ENCODE peak calls at places on chromosomes 5 and 9, in five cellular contexts. One of them, this sample, is unnamed.

GRCh38 chr5:139655727-139656271 is 7.7 kb downstream of the CXXC5 start:
- DNase-seq in stomach: peak; percentile 85
- DNase-seq in tibial nerve: no peak
- DNase-seq in brain microvascular endothelial cell: no peak
- DNase-seq in heart right ventricle: peak; percentile 80
- DNase-seq in this sample: no peak

GRCh38 chr5:149407331-149408251 is 28.5 kb upstream of the IL17B start:
- DNase-seq in stomach: no peak
- DNase-seq in tibial nerve: no peak
- DNase-seq in brain microvascular endothelial cell: no peak
- DNase-seq in heart right ventricle: no peak
- DNase-seq in this sample: no peak

GRCh38 chr5:180169246-180170110 is 39.5 kb downstream of the RASGEF1C start:
- DNase-seq in stomach: no peak
- DNase-seq in tibial nerve: no peak
- DNase-seq in brain microvascular endothelial cell: no peak
- DNase-seq in heart right ventricle: no peak
- DNase-seq in this sample: no peak

GRCh38 chr5:167412506-167412905 is 878.9 kb upstream of the WWC1 start:
- DNase-seq in stomach: no peak
- DNase-seq in tibial nerve: no peak
- DNase-seq in brain microvascular endothelial cell: no peak
- DNase-seq in heart right ventricle: no peak
- DNase-seq in this sample: no peak

GRCh38 chr5:106331415-106331814 is 1339.3 kb downstream of the EFNA5 start:
- DNase-seq in stomach: no peak
- DNase-seq in tibial nerve: no peak
- DNase-seq in brain microvascular endothelial cell: peak; percentile 83
- DNase-seq in heart right ventricle: no peak
- DNase-seq in this sample: no peak

GRCh38 chr9:111197251-111197650 is 132.8 kb downstream of the OR2K2 start:
- DNase-seq in stomach: no peak
- DNase-seq in tibial nerve: no peak
- DNase-seq in brain microvascular endothelial cell: no peak
- DNase-seq in heart right ventricle: no peak
- DNase-seq in this sample: no peak

GRCh38 chr9:87280421-87280820 is 217.2 kb upstream of the DAPK1 start:
- DNase-seq in stomach: no peak
- DNase-seq in tibial nerve: no peak
- DNase-seq in brain microvascular endothelial cell: peak; percentile 91
- DNase-seq in heart right ventricle: no peak
- DNase-seq in this sample: no peak

GRCh38 chr9:114007991-114008666 is 70.0 kb downstream of the AMBP start:
- DNase-seq in stomach: peak; percentile 17
- DNase-seq in tibial nerve: no peak
- DNase-seq in brain microvascular endothelial cell: no peak
- DNase-seq in heart right ventricle: no peak
- DNase-seq in this sample: no peak

GRCh38 chr9:87381050-87381711 is 116.5 kb upstream of the DAPK1 start:
- DNase-seq in stomach: no peak
- DNase-seq in tibial nerve: no peak
- DNase-seq in brain microvascular endothelial cell: no peak
- DNase-seq in heart right ventricle: no peak
- DNase-seq in this sample: no peak

GRCh38 chr9:5879419-5880181 is 11.1 kb upstream of the MLANA start:
- DNase-seq in stomach: no peak
- DNase-seq in tibial nerve: no peak
- DNase-seq in brain microvascular endothelial cell: peak; percentile 56
- DNase-seq in heart right ventricle: no peak
- DNase-seq in this sample: no peak

DNA sequence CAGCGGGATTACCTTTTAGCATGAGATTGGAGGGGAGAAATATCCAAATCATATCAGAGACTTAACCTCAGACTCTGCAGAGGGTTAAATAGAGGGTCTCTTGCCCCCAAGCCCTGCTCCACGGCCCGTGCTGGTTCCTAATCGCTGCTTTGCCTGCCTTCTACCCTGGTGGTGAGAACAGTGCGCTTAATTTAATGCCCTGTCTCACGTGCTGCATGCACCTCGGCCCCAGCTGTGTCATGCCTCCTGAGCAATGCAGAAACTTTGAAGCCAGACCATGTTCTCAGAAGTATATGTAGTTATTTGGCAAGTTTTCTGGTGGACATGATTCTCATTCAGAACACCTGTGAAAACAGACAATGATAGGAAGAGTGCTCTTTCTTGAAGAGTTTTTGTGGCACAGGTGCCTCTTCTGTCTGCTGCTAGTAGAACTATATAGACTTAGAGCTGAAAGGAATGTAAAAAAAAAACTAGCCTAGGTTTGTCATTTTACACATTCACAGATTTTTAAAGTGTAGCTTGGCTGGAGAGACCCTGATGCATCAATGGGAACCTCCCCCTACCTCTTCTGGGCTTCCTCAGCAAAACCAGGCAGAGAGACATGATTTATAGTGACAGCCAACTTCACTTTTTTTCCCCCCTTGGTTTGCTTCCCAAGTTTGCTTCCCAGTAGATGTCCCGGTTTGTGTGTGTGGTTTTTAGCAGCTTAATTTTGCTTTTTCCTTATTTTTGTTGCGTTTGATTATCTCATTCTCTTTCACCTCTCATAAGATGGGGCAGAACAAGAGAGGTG is 1.6 kb downstream of the OTULIN start:
- DNase-seq in stomach: no peak
- DNase-seq in tibial nerve: no peak
- DNase-seq in brain microvascular endothelial cell: no peak
- DNase-seq in heart right ventricle: no peak
- DNase-seq in this sample: no peak
- TF ChIP-seq CTCF in stomach: no peak
- TF ChIP-seq CTCF in tibial nerve: no peak
- TF ChIP-seq CTCF in brain microvascular endothelial cell: peak; percentile 30
- TF ChIP-seq CTCF in heart right ventricle: peak; percentile 24
- TF ChIP-seq CTCF in this sample: no peak

GRCh38 chr9:99948482-99948881 is 42.0 kb downstream of the STX17 start:
- DNase-seq in stomach: no peak
- DNase-seq in tibial nerve: no peak
- DNase-seq in brain microvascular endothelial cell: no peak
- DNase-seq in heart right ventricle: no peak
- DNase-seq in this sample: no peak

GRCh38 chr9:99954841-99955240 is 48.4 kb downstream of the STX17 start:
- DNase-seq in stomach: no peak
- DNase-seq in tibial nerve: no peak
- DNase-seq in brain microvascular endothelial cell: no peak
- DNase-seq in heart right ventricle: no peak
- DNase-seq in this sample: no peak

GRCh38 chr9:99948896-99949295 is 42.4 kb downstream of the STX17 start:
- DNase-seq in stomach: peak; percentile 29
- DNase-seq in tibial nerve: no peak
- DNase-seq in brain microvascular endothelial cell: peak; percentile 6
- DNase-seq in heart right ventricle: no peak
- DNase-seq in this sample: no peak

GRCh38 chr9:99955606-99956005 is 49.2 kb downstream of the STX17 start:
- DNase-seq in stomach: no peak
- DNase-seq in tibial nerve: no peak
- DNase-seq in brain microvascular endothelial cell: no peak
- DNase-seq in heart right ventricle: no peak
- DNase-seq in this sample: no peak

DNA sequence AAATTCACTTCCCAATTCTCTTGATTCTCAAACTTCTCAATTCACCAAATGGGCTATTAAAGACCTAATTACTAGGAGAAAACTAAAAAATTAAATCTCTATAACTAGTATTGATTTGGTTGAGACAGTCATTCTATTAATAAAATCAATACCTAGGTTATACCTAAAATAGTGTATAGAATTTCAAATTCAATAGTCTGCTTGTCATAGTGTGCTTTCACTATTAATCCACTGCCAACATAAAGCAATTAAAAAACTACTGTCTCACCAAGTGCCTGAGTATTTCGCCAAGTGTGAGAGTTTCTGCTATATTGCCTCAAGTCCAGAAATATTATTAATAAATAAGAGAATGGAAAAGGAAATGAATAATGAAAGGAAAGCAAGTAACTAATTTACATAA is 47.7 kb downstream of the STX17 start:
- DNase-seq in stomach: no peak
- DNase-seq in tibial nerve: no peak
- DNase-seq in brain microvascular endothelial cell: no peak
- DNase-seq in heart right ventricle: no peak
- DNase-seq in this sample: no peak
- TF ChIP-seq CTCF in stomach: no peak
- TF ChIP-seq CTCF in tibial nerve: no peak
- TF ChIP-seq CTCF in brain microvascular endothelial cell: no peak
- TF ChIP-seq CTCF in heart right ventricle: no peak
- TF ChIP-seq CTCF in this sample: no peak

GRCh38 chr5:73218552-73219171 is 45.7 kb downstream of the TMEM174 start:
- DNase-seq in stomach: no peak
- DNase-seq in tibial nerve: no peak
- DNase-seq in brain microvascular endothelial cell: peak; percentile 48
- DNase-seq in heart right ventricle: no peak
- DNase-seq in this sample: no peak
- TF ChIP-seq CTCF in stomach: no peak
- TF ChIP-seq CTCF in tibial nerve: peak; percentile 51
- TF ChIP-seq CTCF in brain microvascular endothelial cell: peak; percentile 75
- TF ChIP-seq CTCF in heart right ventricle: no peak
- TF ChIP-seq CTCF in this sample: peak; percentile 20

GRCh38 chr5:111892949-111893348 is 136.0 kb upstream of the NREP start:
- DNase-seq in stomach: no peak
- DNase-seq in tibial nerve: no peak
- DNase-seq in brain microvascular endothelial cell: peak; percentile 5
- DNase-seq in heart right ventricle: no peak
- DNase-seq in this sample: no peak
- TF ChIP-seq CTCF in stomach: no peak
- TF ChIP-seq CTCF in tibial nerve: no peak
- TF ChIP-seq CTCF in brain microvascular endothelial cell: no peak
- TF ChIP-seq CTCF in heart right ventricle: no peak
- TF ChIP-seq CTCF in this sample: no peak

DNA sequence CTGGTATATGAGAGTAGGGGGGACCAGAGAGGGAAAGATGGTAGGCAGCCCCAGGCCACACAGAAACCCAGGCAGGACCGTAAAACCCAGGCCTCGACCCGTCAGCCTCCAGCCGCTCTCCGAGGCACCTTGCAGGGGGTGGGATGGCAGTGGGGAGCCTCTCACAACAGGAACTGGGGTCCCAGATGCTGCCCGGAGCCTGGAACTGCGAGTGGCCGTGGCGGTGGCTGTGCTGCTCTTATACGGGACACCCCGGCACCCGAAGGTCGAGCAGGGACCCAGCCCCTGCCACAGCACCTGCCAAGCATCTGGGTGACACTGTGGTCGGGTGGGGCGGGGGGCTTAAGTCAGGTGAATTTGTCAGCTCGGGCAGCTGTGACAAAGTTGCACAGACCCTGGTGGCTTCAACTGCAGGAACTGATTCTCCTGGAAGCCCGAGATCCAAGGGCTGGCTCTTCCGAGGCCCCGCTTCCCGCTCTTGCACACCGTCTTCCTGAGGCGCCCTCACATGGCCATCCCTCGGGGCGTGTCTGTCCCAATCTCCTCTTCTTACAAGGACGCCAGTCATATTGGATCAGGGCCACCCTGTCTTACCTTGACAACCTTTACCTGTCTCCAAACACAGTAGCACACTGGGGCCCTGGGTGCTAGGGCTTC is 47.6 kb upstream of the EGFL7 start:
- DNase-seq in stomach: no peak
- DNase-seq in tibial nerve: no peak
- DNase-seq in brain microvascular endothelial cell: no peak
- DNase-seq in heart right ventricle: peak; percentile 38
- DNase-seq in this sample: no peak
- TF ChIP-seq CTCF in stomach: no peak
- TF ChIP-seq CTCF in tibial nerve: no peak
- TF ChIP-seq CTCF in brain microvascular endothelial cell: no peak
- TF ChIP-seq CTCF in heart right ventricle: no peak
- TF ChIP-seq CTCF in this sample: peak; percentile 9

GRCh38 chr9:136323420-136323819 is 3.9 kb upstream of the GPSM1 start:
- DNase-seq in stomach: no peak
- DNase-seq in tibial nerve: no peak
- DNase-seq in brain microvascular endothelial cell: no peak
- DNase-seq in heart right ventricle: peak; percentile 6
- DNase-seq in this sample: no peak

GRCh38 chr9:136326061-136326776 is 1.1 kb upstream of the GPSM1 start:
- DNase-seq in stomach: no peak
- DNase-seq in tibial nerve: no peak
- DNase-seq in brain microvascular endothelial cell: peak; percentile 34
- DNase-seq in heart right ventricle: peak; percentile 19
- DNase-seq in this sample: no peak

GRCh38 chr9:136325354-136325753 is 2.0 kb upstream of the GPSM1 start:
- DNase-seq in stomach: no peak
- DNase-seq in tibial nerve: no peak
- DNase-seq in brain microvascular endothelial cell: no peak
- DNase-seq in heart right ventricle: peak; percentile 8
- DNase-seq in this sample: no peak

GRCh38 chr9:136322756-136323330 is 4.5 kb upstream of the GPSM1 start:
- DNase-seq in stomach: no peak
- DNase-seq in tibial nerve: no peak
- DNase-seq in brain microvascular endothelial cell: no peak
- DNase-seq in heart right ventricle: peak; percentile 2
- DNase-seq in this sample: no peak

DNA sequence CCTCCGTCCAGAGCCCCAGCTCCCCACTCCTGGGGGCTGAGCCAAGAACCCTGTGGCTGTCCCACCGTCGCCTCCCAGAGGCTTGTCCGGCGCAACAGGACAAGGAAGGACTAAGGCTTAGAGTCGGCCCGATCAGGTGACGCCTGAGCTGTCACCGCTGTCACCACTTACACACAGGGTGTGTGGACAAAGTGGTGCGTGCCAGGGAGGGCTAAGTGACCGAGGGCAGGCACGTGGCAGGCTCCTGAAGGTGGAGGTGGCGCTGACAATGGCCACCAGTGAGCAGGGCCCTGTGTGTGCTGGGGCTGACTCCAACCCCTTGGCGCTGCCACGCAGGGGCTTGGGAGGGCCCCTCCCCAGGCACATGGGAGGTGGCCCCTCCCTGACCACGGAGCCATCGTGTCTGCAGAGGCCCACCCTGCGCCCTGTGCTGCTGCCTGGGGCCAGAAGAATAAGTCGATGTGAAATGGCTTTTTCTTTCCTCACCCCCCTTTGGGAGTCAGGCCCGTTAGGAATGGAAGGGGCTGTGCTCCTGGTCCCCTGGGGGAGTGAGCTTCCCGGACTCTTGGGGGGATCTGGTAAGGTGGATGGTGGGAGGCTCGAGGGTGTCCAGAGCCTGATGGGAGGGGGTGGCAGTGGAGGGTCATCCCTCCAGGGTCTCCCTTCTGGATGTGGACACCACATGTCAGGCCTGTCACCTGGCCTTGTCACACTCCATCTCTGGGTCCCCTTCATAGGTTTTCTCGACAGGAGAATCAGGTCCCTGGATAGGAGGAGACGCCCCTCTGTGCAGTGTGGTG is 2.6 kb upstream of the GPSM1 start:
- DNase-seq in stomach: peak; percentile 86
- DNase-seq in tibial nerve: no peak
- DNase-seq in brain microvascular endothelial cell: no peak
- DNase-seq in heart right ventricle: peak; percentile 70
- DNase-seq in this sample: no peak
- TF ChIP-seq CTCF in stomach: no peak
- TF ChIP-seq CTCF in tibial nerve: no peak
- TF ChIP-seq CTCF in brain microvascular endothelial cell: no peak
- TF ChIP-seq CTCF in heart right ventricle: no peak
- TF ChIP-seq CTCF in this sample: peak; percentile 16

This sample was measured in D721Med.